ENCODE peak calls at places on chromosomes 5 and 9, in five cellular contexts. U is NCI-H345, J is Right ventricle myocardium superior, D is progenitor cell of endocrine pancreas, P is GM23248. R is an unnamed sample.

GRCh38 chr9:90645721-90646120 is 3.1 kb upstream of the DIRAS2 start:
- DNase-seq in U (no peak), J (no peak), D (no peak), P (no peak), R (no peak)

GRCh38 chr9:70021026-70021571 is 22.5 kb upstream of the MAMDC2 start:
- DNase-seq in U (no peak), J (peak), D (no peak), P (peak), R (no peak)

GRCh38 chr9:78893758-78894157 is 596.8 kb downstream of the PSAT1 start:
- DNase-seq in U (no peak), J (no peak), D (no peak), P (peak), R (no peak)

GRCh38 chr5:154627711-154628678 is 127.2 kb upstream of the LARP1 start:
- DNase-seq in U (no peak), J (no peak), D (no peak), P (peak), R (no peak)

GRCh38 chr5:72499730-72500129 is 7.5 kb downstream of the ZNF366 start:
- DNase-seq in U (no peak), J (peak), D (no peak), P (no peak), R (no peak)

GRCh38 chr5:34657550-34657921 is 1.4 kb downstream of the RAI14 start:
- DNase-seq in U (no peak), J (no peak), D (peak), P (peak), R (peak)

GRCh38 chr9:35110327-35110758 is 5.3 kb downstream of the ATOSB start:
- DNase-seq in U (no peak), J (peak), D (no peak), P (peak), R (no peak)

GRCh38 chr9:111691686-111692329 is 30.4 kb downstream of the GNG10 start:
- DNase-seq in U (no peak), J (no peak), D (no peak), P (peak), R (no peak)

GRCh38 chr9:69945671-69946141 is 97.9 kb upstream of the MAMDC2 start:
- DNase-seq in U (no peak), J (peak), D (no peak), P (peak), R (no peak)

GRCh38 chr9:130924448-130924788 is 14.6 kb downstream of the FIBCD1 start:
- DNase-seq in U (no peak), J (no peak), D (no peak), P (no peak), R (no peak)

GRCh38 chr9:126160067-126160853 is 166.4 kb upstream of the MVB12B start:
- DNase-seq in U (no peak), J (no peak), D (no peak), P (no peak), R (no peak)

GRCh38 chr9:108041551-108041950 is 552.0 kb upstream of the KLF4 start:
- DNase-seq in U (no peak), J (no peak), D (no peak), P (peak), R (no peak)

GRCh38 chr9:71806916-71807315 is 38.6 kb upstream of the CEMIP2 start:
- DNase-seq in U (peak), J (peak), D (peak), P (peak), R (peak)

GRCh38 chr5:95382843-95383242 is 8.3 kb upstream of the FAM81B start:
- DNase-seq in U (no peak), J (no peak), D (no peak), P (no peak), R (no peak)

GRCh38 chr9:17699615-17700315 is 120.9 kb downstream of the SH3GL2 start:
- DNase-seq in U (no peak), J (no peak), D (no peak), P (no peak), R (no peak)

GRCh38 chr9:14924821-14925220 is 14.6 kb upstream of the FREM1 start:
- DNase-seq in U (no peak), J (no peak), D (no peak), P (peak), R (no peak)

GRCh38 chr9:98994226-98995058 is 50.7 kb downstream of the COL15A1 start:
- DNase-seq in U (peak), J (no peak), D (no peak), P (peak), R (peak)

GRCh38 chr9:69696802-69697201 is 24.6 kb upstream of the APBA1 start:
- DNase-seq in U (no peak), J (no peak), D (no peak), P (no peak), R (no peak)

GRCh38 chr5:172428224-172429166 is 25.8 kb downstream of the SH3PXD2B start:
- DNase-seq in U (no peak), J (no peak), D (no peak), P (no peak), R (no peak)

GRCh38 chr5:32325067-32325466 is 12.3 kb upstream of the MTMR12 start:
- DNase-seq in U (no peak), J (no peak), D (no peak), P (no peak), R (no peak)

GRCh38 chr9:129725841-129726251 is 27.0 kb downstream of the PTGES start:
- DNase-seq in U (no peak), J (no peak), D (no peak), P (peak), R (no peak)

R was measured in ecto neural progenitor cell.